ENCODE peak calls at places on chromosomes 2 and 18, in eight cellular contexts. A, H, R, J, U, G, X and D are unnamed samples.
A peak's percentile ranks its signal among the peaks of the same experiment; 100 is the strongest.

GRCh38 chr2:19649107-19649506 is 252.7 kb downstream of the TTC32 start:
- DNase-seq in A (no peak), H (peak; percentile 37), R (peak; percentile 79), J (peak; percentile 65), U (no peak), G (no peak), X (peak; percentile 47), D (no peak)

GRCh38 chr18:8882632-8883408 is 177.5 kb downstream of the MTCL1 start:
- DNase-seq in A (no peak), H (no peak), R (no peak), J (no peak), U (no peak), G (no peak), X (no peak), D (no peak)

GRCh38 chr2:41937464-41937861 is 110.4 kb upstream of the PKDCC start:
- DNase-seq in A (no peak), H (peak; percentile 65), R (no peak), J (no peak), U (no peak), G (peak; percentile 53), X (peak; percentile 72), D (no peak)

GRCh38 chr2:166333809-166334208 is 41.9 kb downstream of the SCN9A start:
- DNase-seq in A (no peak), H (no peak), R (peak; percentile 60), J (peak; percentile 63), U (no peak), G (peak; percentile 4), X (no peak), D (no peak)

GRCh38 chr2:68726608-68727367 is 7.8 kb upstream of the ARHGAP25 start:
- DNase-seq in A (no peak), H (peak; percentile 6), R (no peak), J (no peak), U (peak; percentile 81), G (no peak), X (peak; percentile 71), D (peak; percentile 64)

GRCh38 chr2:133379159-133379558 is 189.1 kb downstream of the NCKAP5 start:
- DNase-seq in A (no peak), H (no peak), R (peak; percentile 60), J (peak; percentile 59), U (no peak), G (peak; percentile 57), X (no peak), D (no peak)

GRCh38 chr2:191844706-191845105 is 2.2 kb downstream of the CAVIN2 start:
- DNase-seq in A (no peak), H (no peak), R (peak; percentile 19), J (peak; percentile 58), U (no peak), G (no peak), X (no peak), D (no peak)

GRCh38 chr2:233174131-233174530 is 77.3 kb upstream of the ATG16L1 start:
- DNase-seq in A (no peak), H (peak; percentile 49), R (no peak), J (no peak), U (no peak), G (no peak), X (no peak), D (no peak)

GRCh38 chr2:71747573-71747972 is 294.2 kb downstream of the DYSF start:
- DNase-seq in A (no peak), H (no peak), R (no peak), J (no peak), U (no peak), G (no peak), X (no peak), D (no peak)

GRCh38 chr2:156333951-156334495 is 1.5 kb upstream of the NR4A2 start:
- DNase-seq in A (peak; percentile 74), H (no peak), R (peak; percentile 53), J (peak; percentile 91), U (no peak), G (peak; percentile 60), X (peak; percentile 47), D (no peak)

GRCh38 chr2:7672027-7672684 is 754.9 kb downstream of the RNF144A start:
- DNase-seq in A (peak; percentile 9), H (peak; percentile 54), R (peak; percentile 37), J (peak; percentile 75), U (peak; percentile 13), G (no peak), X (no peak), D (peak; percentile 6)

GRCh38 chr2:168247341-168248305 is at the start of gene STK39:
- DNase-seq in A (peak; percentile 88), H (peak; percentile 85), R (peak; percentile 83), J (peak; percentile 91), U (peak; percentile 68), G (peak; percentile 80), X (peak; percentile 75), D (peak; percentile 67)

GRCh38 chr2:52959801-52960200 is 807.8 kb upstream of the CHAC2 start:
- DNase-seq in A (no peak), H (no peak), R (no peak), J (no peak), U (no peak), G (no peak), X (no peak), D (no peak)

GRCh38 chr2:54574107-54574859 is 118.2 kb downstream of the SPTBN1 start:
- DNase-seq in A (no peak), H (peak; percentile 40), R (no peak), J (no peak), U (peak; percentile 81), G (no peak), X (peak; percentile 22), D (peak; percentile 68)

GRCh38 chr2:118845005-118845842 is 2.2 kb downstream of the EN1 start:
- DNase-seq in A (no peak), H (no peak), R (no peak), J (no peak), U (no peak), G (no peak), X (no peak), D (no peak)

GRCh38 chr2:120912101-120912985 is 176.7 kb downstream of the GLI2 start:
- DNase-seq in A (peak; percentile 64), H (peak; percentile 80), R (peak; percentile 60), J (peak; percentile 67), U (no peak), G (peak; percentile 49), X (no peak), D (no peak)

GRCh38 chr2:223944166-223944703 is 900 bp downstream of the WDFY1 start:
- DNase-seq in A (peak; percentile 38), H (no peak), R (peak; percentile 40), J (peak; percentile 46), U (no peak), G (no peak), X (peak; percentile 44), D (peak; percentile 9)

GRCh38 chr2:206071832-206072231 is 14.1 kb downstream of the INO80D start:
- DNase-seq in A (no peak), H (no peak), R (no peak), J (no peak), U (no peak), G (no peak), X (no peak), D (no peak)

GRCh38 chr18:22900558-22901183 is 32.5 kb upstream of the RBBP8 start:
- DNase-seq in A (peak; percentile 7), H (peak; percentile 11), R (peak; percentile 1), J (no peak), U (no peak), G (peak; percentile 10), X (no peak), D (no peak)

GRCh38 chr2:223580951-223581350 is 21.2 kb downstream of the SCG2 start:
- DNase-seq in A (peak; percentile 49), H (peak; percentile 68), R (peak; percentile 82), J (peak; percentile 90), U (no peak), G (peak; percentile 69), X (peak; percentile 63), D (no peak)

GRCh38 chr2:198518935-198519334 is 714.5 kb downstream of the PLCL1 start:
- DNase-seq in A (no peak), H (no peak), R (no peak), J (no peak), U (no peak), G (no peak), X (no peak), D (no peak)

GRCh38 chr2:154952346-154953010 is 254.0 kb downstream of the KCNJ3 start:
- DNase-seq in A (no peak), H (no peak), R (peak; percentile 2), J (no peak), U (no peak), G (no peak), X (no peak), D (no peak)

GRCh38 chr18:50218432-50219197 is 23.7 kb upstream of the MYO5B start:
- DNase-seq in A (no peak), H (peak; percentile 43), R (peak; percentile 26), J (peak; percentile 9), U (no peak), G (no peak), X (peak; percentile 9), D (peak; percentile 16)

GRCh38 chr2:202133556-202134245 is 60.6 kb downstream of the KIAA2012 start:
- DNase-seq in A (no peak), H (no peak), R (peak; percentile 98), J (peak; percentile 42), U (no peak), G (no peak), X (peak; percentile 42), D (no peak)

GRCh38 chr18:50662177-50662576 is 102.3 kb downstream of the MAPK4 start:
- DNase-seq in A (no peak), H (no peak), R (no peak), J (peak; percentile 20), U (no peak), G (no peak), X (no peak), D (no peak)

GRCh38 chr18:79779021-79779699 is 18.6 kb upstream of the KCNG2 start:
- DNase-seq in A (no peak), H (no peak), R (no peak), J (no peak), U (no peak), G (no peak), X (no peak), D (no peak)

GRCh38 chr2:15942711-15943345 is 2.5 kb downstream of the MYCN start:
- DNase-seq in A (no peak), H (no peak), R (no peak), J (no peak), U (no peak), G (no peak), X (no peak), D (no peak)